ENCODE peak calls at places on chromosome 6, in eight cellular contexts. B is memory B cell; D is activated CD8-positive, alpha-beta T cell treated with anti-CD3 and anti-CD28 coated beads for 36 hours; E is left ventricle myocardium inferior; J is fibroblast of pulmonary artery; I is ACHN; O is activated CD4-positive, alpha-beta T cell treated with anti-CD3 and anti-CD28 coated beads for 48 hours; M is T-helper 2 cell treated with Interferon-gamma antibody and Interleukin-4, amounts not matched to agents 5 μg/mL and 100 μg/mL, for 36 hours. Q is an unnamed sample.

GRCh38 chr6:26536571-26537159 is 1.5 kb upstream of the HMGN4 start:
- DNase-seq in B (no peak), D (peak), E (no peak), J (peak), I (peak), O (peak), M (peak), Q (no peak)

GRCh38 chr6:105691971-105692370 is 289.1 kb upstream of the PREP start:
- DNase-seq in B (no peak), D (no peak), E (no peak), J (no peak), I (no peak), O (no peak), M (no peak), Q (no peak)

GRCh38 chr6:24692003-24692402 is 25.1 kb downstream of the ACOT13 start:
- DNase-seq in B (no peak), D (no peak), E (no peak), J (no peak), I (no peak), O (no peak), M (no peak), Q (no peak)

GRCh38 chr6:28377879-28378278 is 21.7 kb downstream of the ZSCAN12 start:
- DNase-seq in B (no peak), D (no peak), E (no peak), J (no peak), I (no peak), O (no peak), M (no peak), Q (no peak)

GRCh38 chr6:44076366-44077200 is 50.7 kb downstream of the MRPL14 start:
- DNase-seq in B (no peak), D (peak), E (peak), J (peak), I (no peak), O (no peak), M (no peak), Q (no peak)

GRCh38 chr6:3247255-3248146 is 11.2 kb upstream of the PSMG4 start:
- DNase-seq in B (no peak), D (peak), E (no peak), J (peak), I (peak), O (no peak), M (no peak), Q (no peak)

GRCh38 chr6:161038229-161039003 is 46.8 kb downstream of the MAP3K4 start:
- DNase-seq in B (no peak), D (no peak), E (peak), J (peak), I (peak), O (no peak), M (no peak), Q (no peak)

GRCh38 chr6:32173051-32173727 is 2.7 kb downstream of the AGPAT1 start:
- DNase-seq in B (no peak), D (no peak), E (no peak), J (no peak), I (no peak), O (no peak), M (no peak), Q (no peak)

GRCh38 chr6:75850026-75850385 is 101.0 kb downstream of the MYO6 start:
- DNase-seq in B (no peak), D (no peak), E (no peak), J (peak), I (no peak), O (no peak), M (no peak), Q (no peak)

GRCh38 chr6:141580121-141580520 is 552.6 kb upstream of the GJE1 start:
- DNase-seq in B (no peak), D (no peak), E (no peak), J (peak), I (no peak), O (no peak), M (no peak), Q (no peak)

GRCh38 chr6:55260181-55260580 is 67.1 kb upstream of the GFRAL start:
- DNase-seq in B (no peak), D (no peak), E (no peak), J (no peak), I (no peak), O (no peak), M (no peak), Q (no peak)

GRCh38 chr6:104638841-104639290 is 220.9 kb downstream of the HACE1 start:
- DNase-seq in B (no peak), D (no peak), E (peak), J (peak), I (no peak), O (no peak), M (no peak), Q (no peak)

GRCh38 chr6:90610671-90611542 is 24.0 kb upstream of the MAP3K7 start:
- DNase-seq in B (no peak), D (peak), E (peak), J (peak), I (peak), O (peak), M (peak), Q (peak)

GRCh38 chr6:45763281-45763680 is 252.4 kb downstream of the CLIC5 start:
- DNase-seq in B (no peak), D (no peak), E (no peak), J (no peak), I (no peak), O (no peak), M (no peak), Q (no peak)

GRCh38 chr6:56794421-56794820 is 151.7 kb upstream of the DST start:
- DNase-seq in B (no peak), D (no peak), E (no peak), J (no peak), I (no peak), O (no peak), M (no peak), Q (no peak)

GRCh38 chr6:53878808-53879207 is 84.0 kb downstream of the LRRC1 start:
- DNase-seq in B (no peak), D (no peak), E (no peak), J (no peak), I (no peak), O (no peak), M (no peak), Q (no peak)

GRCh38 chr6:145947108-145947507 is 17.1 kb downstream of the SHPRH start:
- DNase-seq in B (no peak), D (no peak), E (no peak), J (no peak), I (no peak), O (no peak), M (no peak), Q (no peak)

GRCh38 chr6:75349262-75349984 is 64.8 kb upstream of the TMEM30A start:
- DNase-seq in B (no peak), D (no peak), E (peak), J (peak), I (peak), O (no peak), M (no peak), Q (peak)

GRCh38 chr6:143299253-143300166 is 151.0 kb downstream of the ADAT2 start:
- DNase-seq in B (no peak), D (peak), E (no peak), J (no peak), I (no peak), O (no peak), M (no peak), Q (no peak)